ENCODE peak calls at places on chromosome 12, in seven cellular contexts. F, Z, G, K, C, X and J are unnamed samples.

GRCh38 chr12:114669501-114670256 is 14.3 kb downstream of the TBX3 start:
- DNase-seq in F (peak; percentile 49), Z (peak; percentile 11), G (peak; percentile 58), K (no peak), C (no peak), X (no peak), J (no peak)

GRCh38 chr12:108009442-108009841 is 119.6 kb upstream of the WSCD2 start:
- DNase-seq in F (no peak), Z (no peak), G (no peak), K (no peak), C (no peak), X (no peak), J (no peak)

GRCh38 chr12:113214938-113215400 is 6.3 kb upstream of the TPCN1 start:
- DNase-seq in F (peak; percentile 98), Z (peak; percentile 9), G (peak; percentile 98), K (no peak), C (peak; percentile 93), X (peak; percentile 49), J (peak; percentile 95)

GRCh38 chr12:25995906-25996305 is 37.4 kb downstream of the RASSF8 start:
- DNase-seq in F (no peak), Z (no peak), G (no peak), K (no peak), C (no peak), X (no peak), J (no peak)

GRCh38 chr12:47840571-47840970 is 20.9 kb upstream of the HDAC7 start:
- DNase-seq in F (no peak), Z (no peak), G (no peak), K (no peak), C (no peak), X (no peak), J (no peak)

GRCh38 chr12:84814664-84815245 is 97.8 kb downstream of the SLC6A15 start:
- DNase-seq in F (no peak), Z (no peak), G (peak; percentile 85), K (no peak), C (no peak), X (no peak), J (no peak)

GRCh38 chr12:121628536-121628935 is 2.2 kb downstream of the ORAI1 start:
- DNase-seq in F (no peak), Z (no peak), G (no peak), K (no peak), C (no peak), X (no peak), J (no peak)

GRCh38 chr12:23525450-23526072 is 423.9 kb downstream of the SOX5 start:
- DNase-seq in F (no peak), Z (no peak), G (peak; percentile 24), K (no peak), C (no peak), X (no peak), J (no peak)

GRCh38 chr12:106022568-106023012 is 116.2 kb downstream of the NUAK1 start:
- DNase-seq in F (peak; percentile 73), Z (peak; percentile 65), G (no peak), K (no peak), C (no peak), X (no peak), J (no peak)

GRCh38 chr12:57240926-57241555 is 9.9 kb downstream of the STAC3 start:
- DNase-seq in F (no peak), Z (peak; percentile 90), G (no peak), K (peak; percentile 38), C (no peak), X (no peak), J (no peak)